ENCODE peak calls at places on chromosome 18, in ten cellular contexts. J, W, H, R, V, S, P, K, N and T are unnamed samples.

GRCh38 chr18:4060427-4061281 is 394.5 kb downstream of the DLGAP1 start:
- DNase-seq in J (no peak), W (no peak), H (no peak), R (no peak), V (no peak), S (peak), P (no peak), K (no peak), N (peak), T (no peak)

GRCh38 chr18:59769105-59769865 is 72.1 kb upstream of the CCBE1 start:
- DNase-seq in J (no peak), W (no peak), H (no peak), R (no peak), V (peak), S (no peak), P (no peak), K (no peak), N (no peak), T (no peak)

GRCh38 chr18:63440219-63440618 is 17.9 kb upstream of the VPS4B start:
- DNase-seq in J (no peak), W (no peak), H (no peak), R (no peak), V (peak), S (no peak), P (no peak), K (no peak), N (no peak), T (no peak)

GRCh38 chr18:8951491-8951890 is 151.0 kb upstream of the NDUFV2 start:
- DNase-seq in J (no peak), W (no peak), H (no peak), R (no peak), V (no peak), S (no peak), P (no peak), K (no peak), N (no peak), T (no peak)

GRCh38 chr18:53004798-53005197 is 664.8 kb downstream of the DCC start:
- DNase-seq in J (no peak), W (no peak), H (no peak), R (peak), V (no peak), S (no peak), P (no peak), K (no peak), N (no peak), T (no peak)

GRCh38 chr18:39846277-39846676 is 2108.8 kb upstream of the PIK3C3 start:
- DNase-seq in J (no peak), W (no peak), H (no peak), R (no peak), V (no peak), S (no peak), P (no peak), K (peak), N (no peak), T (no peak)

GRCh38 chr18:77147418-77147852 is 14.9 kb upstream of the MBP start:
- DNase-seq in J (peak), W (no peak), H (no peak), R (no peak), V (no peak), S (peak), P (no peak), K (no peak), N (no peak), T (peak)

GRCh38 chr18:35463050-35463449 is 34.7 kb downstream of the INO80C start:
- DNase-seq in J (no peak), W (no peak), H (peak), R (no peak), V (no peak), S (no peak), P (no peak), K (no peak), N (no peak), T (no peak)

GRCh38 chr18:41875094-41875780 is 79.8 kb upstream of the PIK3C3 start:
- DNase-seq in J (no peak), W (no peak), H (peak), R (no peak), V (no peak), S (no peak), P (no peak), K (no peak), N (no peak), T (no peak)

GRCh38 chr18:8990276-8991031 is 112.0 kb upstream of the NDUFV2 start:
- DNase-seq in J (no peak), W (peak), H (no peak), R (no peak), V (no peak), S (no peak), P (no peak), K (no peak), N (no peak), T (no peak)

GRCh38 chr18:54852780-54853675 is 24.8 kb downstream of the RAB27B start:
- DNase-seq in J (no peak), W (no peak), H (no peak), R (no peak), V (no peak), S (no peak), P (no peak), K (no peak), N (no peak), T (no peak)

GRCh38 chr18:48866856-48867255 is 83.9 kb downstream of the SMAD7 start:
- DNase-seq in J (no peak), W (no peak), H (no peak), R (no peak), V (no peak), S (no peak), P (no peak), K (peak), N (no peak), T (no peak)

GRCh38 chr18:48011926-48012469 is 81.5 kb upstream of the SMAD2 start:
- DNase-seq in J (no peak), W (no peak), H (no peak), R (no peak), V (no peak), S (no peak), P (no peak), K (no peak), N (no peak), T (no peak)

GRCh38 chr18:8866679-8867078 is 161.3 kb downstream of the MTCL1 start:
- DNase-seq in J (no peak), W (no peak), H (no peak), R (no peak), V (no peak), S (no peak), P (no peak), K (no peak), N (no peak), T (no peak)

GRCh38 chr18:41113885-41114482 is 841.0 kb upstream of the PIK3C3 start:
- DNase-seq in J (no peak), W (no peak), H (peak), R (no peak), V (no peak), S (no peak), P (no peak), K (no peak), N (no peak), T (no peak)

GRCh38 chr18:49682301-49683190 is 120.7 kb downstream of the LIPG start:
- DNase-seq in J (no peak), W (no peak), H (no peak), R (no peak), V (no peak), S (no peak), P (no peak), K (no peak), N (no peak), T (no peak)